ENCODE peak calls at places on chromosomes 4 and X, in six cellular contexts. Z is IMR-90, L is neuronal stem cell, M is H9, E is H1, W is trophoblast cell. S is an unnamed sample.

GRCh38 chr4:123553733-123554132 is 157.1 kb downstream of the SPRY1 start:
- DNase-seq in Z (no peak), L (no peak), M (no peak), E (no peak), W (no peak), S (no peak)

GRCh38 chrX:105495376-105495775 is 274.9 kb upstream of the TEX13A start:
- DNase-seq in Z (no peak), L (no peak), M (no peak), E (no peak), W (no peak), S (no peak)

GRCh38 chr4:137981277-137981676 is 260.9 kb downstream of the SLC7A11 start:
- DNase-seq in Z (peak; percentile 59), L (no peak), M (no peak), E (no peak), W (peak; percentile 63), S (peak; percentile 37)

GRCh38 chrX:43655961-43656494 is at the start of gene MAOA:
- DNase-seq in Z (no peak), L (peak; percentile 20), M (peak; percentile 53), E (no peak), W (peak; percentile 50), S (peak; percentile 53)

GRCh38 chr4:1592179-1593037 is 91.7 kb downstream of the FAM53A start:
- DNase-seq in Z (no peak), L (no peak), M (no peak), E (no peak), W (no peak), S (no peak)

GRCh38 chrX:133448512-133449076 is 33.3 kb upstream of the GPC4 start:
- DNase-seq in Z (no peak), L (no peak), M (no peak), E (no peak), W (no peak), S (peak; percentile 18)

GRCh38 chr4:94304365-94304971 is 38.2 kb downstream of the HPGDS start:
- DNase-seq in Z (peak; percentile 42), L (peak; percentile 9), M (no peak), E (no peak), W (peak; percentile 66), S (peak; percentile 30)

GRCh38 chr4:60241886-60242285 is 958.2 kb upstream of the ADGRL3 start:
- DNase-seq in Z (no peak), L (no peak), M (no peak), E (no peak), W (no peak), S (no peak)

GRCh38 chr4:42605264-42605663 is 51.6 kb downstream of the ATP8A1 start:
- DNase-seq in Z (no peak), L (no peak), M (no peak), E (no peak), W (no peak), S (no peak)

GRCh38 chr4:117137143-117137542 is 51.8 kb upstream of the TRAM1L1 start:
- DNase-seq in Z (peak; percentile 97), L (no peak), M (no peak), E (no peak), W (peak; percentile 71), S (peak; percentile 94)

GRCh38 chrX:13283968-13284914 is 35.6 kb downstream of the ATXN3L start:
- DNase-seq in Z (peak; percentile 78), L (no peak), M (peak; percentile 66), E (peak; percentile 10), W (no peak), S (peak; percentile 9)

GRCh38 chrX:139106111-139106510 is 394.6 kb upstream of the FGF13 start:
- DNase-seq in Z (no peak), L (no peak), M (no peak), E (no peak), W (peak; percentile 8), S (peak; percentile 4)

GRCh38 chrX:47991263-47992092 is 12.3 kb downstream of the ZNF182 start:
- DNase-seq in Z (peak; percentile 53), L (no peak), M (no peak), E (no peak), W (peak; percentile 72), S (peak; percentile 30)
- H4K91ac ChIP-seq in Z (peak overlapping the region; percentile 28), L (no peak overlapping the region), M (no peak overlapping the region), E (no peak overlapping the region), W (no peak overlapping the region), S (no peak overlapping the region)

DNA sequence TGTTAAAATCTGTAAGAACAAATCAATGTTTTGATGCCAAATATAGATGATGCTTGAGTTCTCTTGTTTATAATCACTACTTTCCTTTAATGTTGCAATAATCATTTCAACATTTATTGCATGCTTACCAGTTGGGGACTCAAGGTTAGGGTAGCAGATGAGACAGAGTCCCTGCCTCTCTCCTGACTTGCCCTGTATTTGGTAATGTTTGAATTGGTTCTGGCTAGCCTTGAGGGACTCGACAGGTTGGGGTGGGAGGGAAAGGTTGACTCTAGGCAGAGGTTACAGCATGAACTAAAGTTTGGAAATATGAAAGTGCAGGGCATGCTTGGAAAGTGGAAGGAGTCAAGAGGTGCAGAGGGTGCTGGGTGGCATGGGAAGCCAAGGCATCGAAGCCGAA is 2.0 kb downstream of the SEC24B start:
- DNase-seq in Z (no peak), L (no peak), M (no peak), E (no peak), W (no peak), S (peak; percentile 14)
- H2BK5ac ChIP-seq in Z (no peak overlapping the region), L (no peak overlapping the region), M (no peak overlapping the region), E (no peak overlapping the region), W (no peak overlapping the region), S (no peak overlapping the region)

DNA sequence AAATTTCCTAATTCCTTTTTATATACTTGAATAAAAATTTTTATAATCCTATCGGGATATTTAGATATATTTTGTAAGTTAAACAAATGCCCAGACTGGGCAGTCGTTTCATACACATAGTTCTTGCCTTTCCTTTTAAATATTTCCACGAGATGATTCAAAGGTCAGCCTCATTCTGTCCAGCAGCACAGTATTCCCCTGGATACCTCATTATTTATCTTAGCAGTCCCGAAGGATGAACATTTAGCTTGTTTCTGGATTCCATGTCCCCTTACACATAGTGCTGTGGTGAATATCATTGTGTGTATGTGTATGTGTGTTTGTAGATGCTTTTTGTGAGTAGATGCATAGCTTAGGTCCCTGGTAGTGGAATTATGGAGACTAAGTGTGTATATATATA is 38.3 kb downstream of the RAPGEF2 start:
- DNase-seq in Z (peak; percentile 79), L (no peak), M (no peak), E (no peak), W (no peak), S (peak; percentile 60)
- H4K91ac ChIP-seq in Z (no peak overlapping the region), L (no peak overlapping the region), M (no peak overlapping the region), E (no peak overlapping the region), W (no peak overlapping the region), S (no peak overlapping the region)

GRCh38 chr4:48832571-48832970 is 1.7 kb downstream of the OCIAD1 start:
- DNase-seq in Z (no peak), L (no peak), M (no peak), E (no peak), W (no peak), S (no peak)

GRCh38 chr4:48830706-48831531 is at the start of gene OCIAD1:
- DNase-seq in Z (peak; percentile 100), L (peak; percentile 97), M (peak; percentile 99), E (peak; percentile 99), W (peak; percentile 100), S (peak; percentile 99)

GRCh38 chr4:48836658-48837057 is 5.8 kb downstream of the OCIAD1 start:
- DNase-seq in Z (no peak), L (no peak), M (no peak), E (no peak), W (no peak), S (no peak)

GRCh38 chr4:48827622-48828021 is 3.3 kb upstream of the OCIAD1 start:
- DNase-seq in Z (no peak), L (no peak), M (no peak), E (no peak), W (no peak), S (no peak)

GRCh38 chr4:48831532-48832015 is 686 bp downstream of the OCIAD1 start:
- DNase-seq in Z (peak; percentile 16), L (no peak), M (no peak), E (no peak), W (no peak), S (no peak)
- H2BK5ac ChIP-seq in Z (peak overlapping the region; percentile 93), L (peak overlapping the region; percentile 91), M (peak overlapping the region; percentile 75), E (peak overlapping the region; percentile 99), W (peak overlapping the region; percentile 74), S (peak overlapping the region; percentile 49)

GRCh38 chr4:75834095-75834771 is 68.0 kb downstream of the PPEF2 start:
- DNase-seq in Z (no peak), L (no peak), M (no peak), E (no peak), W (no peak), S (no peak)

GRCh38 chr4:75830906-75831305 is 71.3 kb downstream of the PPEF2 start:
- DNase-seq in Z (no peak), L (no peak), M (no peak), E (no peak), W (peak; percentile 19), S (no peak)

GRCh38 chr4:75831856-75832405 is 70.3 kb downstream of the PPEF2 start:
- DNase-seq in Z (no peak), L (no peak), M (peak; percentile 52), E (no peak), W (no peak), S (no peak)

GRCh38 chr4:75834772-75835154 is 67.5 kb downstream of the PPEF2 start:
- DNase-seq in Z (no peak), L (no peak), M (no peak), E (no peak), W (no peak), S (no peak)
- H4K91ac ChIP-seq in Z (no peak overlapping the region), L (no peak overlapping the region), M (no peak overlapping the region), E (no peak overlapping the region), W (no peak overlapping the region), S (no peak overlapping the region)

DNA sequence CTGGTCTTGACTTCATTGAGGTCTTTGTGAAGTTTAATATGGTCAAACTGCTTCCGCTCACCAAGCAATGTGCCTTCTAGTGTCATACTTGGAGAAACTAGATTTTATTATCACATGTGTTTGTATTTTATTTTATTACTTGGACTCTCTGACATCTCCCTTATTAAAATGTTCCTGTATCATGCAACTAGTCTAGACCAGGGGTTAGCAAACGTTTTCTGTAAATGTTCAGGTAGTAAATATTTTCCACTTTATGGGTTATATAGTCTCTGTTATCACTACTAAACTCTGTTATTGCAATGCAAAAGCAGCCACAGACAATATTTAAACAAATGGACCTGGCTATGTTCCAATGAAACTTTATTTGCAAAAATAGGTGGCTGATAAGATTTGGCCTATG is 443.8 kb downstream of the MID1IP1 start:
- DNase-seq in Z (no peak), L (no peak), M (no peak), E (no peak), W (no peak), S (no peak)
- H2BK5ac ChIP-seq in Z (no peak overlapping the region), L (no peak overlapping the region), M (no peak overlapping the region), E (no peak overlapping the region), W (no peak overlapping the region), S (no peak overlapping the region)

GRCh38 chr4:11336435-11336834 is 92.3 kb downstream of the HS3ST1 start:
- DNase-seq in Z (no peak), L (no peak), M (no peak), E (no peak), W (no peak), S (no peak)
- H4K91ac ChIP-seq in Z (no peak overlapping the region), L (no peak overlapping the region), M (no peak overlapping the region), E (no peak overlapping the region), W (no peak overlapping the region), S (no peak overlapping the region)

DNA sequence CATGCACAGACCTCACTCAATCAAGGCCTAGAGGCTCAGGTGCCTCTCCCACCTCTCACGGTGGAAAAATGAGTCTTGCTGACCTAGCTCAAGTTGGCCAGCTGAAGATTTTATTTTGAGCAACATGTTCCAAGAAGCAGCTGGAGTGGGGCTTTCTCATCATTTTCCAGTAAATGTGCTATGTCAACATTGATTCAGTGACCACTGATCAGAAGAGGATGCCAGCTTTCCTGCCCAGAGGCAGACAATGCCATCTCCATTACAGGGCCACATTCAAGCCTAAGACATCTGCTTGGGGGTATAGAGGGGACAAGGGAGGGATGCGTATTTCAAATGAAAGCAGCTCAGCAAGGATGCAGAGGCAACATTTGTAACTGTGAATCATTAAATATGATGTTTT is 3.0 kb downstream of the MEPE start:
- DNase-seq in Z (no peak), L (no peak), M (no peak), E (no peak), W (no peak), S (no peak)
- H2BK5ac ChIP-seq in Z (no peak overlapping the region), L (no peak overlapping the region), M (no peak overlapping the region), E (peak overlapping the region; percentile 3), W (no peak overlapping the region), S (no peak overlapping the region)